ENCODE peak calls at places on chromosomes 16 and 17, in five cellular contexts. One of them, this sample, is unnamed.
A peak's percentile ranks its signal among the peaks of the same experiment; 100 is the strongest.

GRCh38 chr16:30079480-30079879 is 3.7 kb downstream of the PPP4C start:
- DNase-seq in brain microvascular endothelial cell: no peak
- DNase-seq in CD8-positive, alpha-beta memory T cell: no peak
- DNase-seq in CD4-positive, CD25-positive, alpha-beta regulatory T cell: no peak
- DNase-seq in breast epithelium: no peak
- DNase-seq in this sample: no peak

GRCh38 chr17:77501751-77502625 is 361.2 kb downstream of the SEC14L1 start:
- DNase-seq in brain microvascular endothelial cell: no peak
- DNase-seq in CD8-positive, alpha-beta memory T cell: no peak
- DNase-seq in CD4-positive, CD25-positive, alpha-beta regulatory T cell: no peak
- DNase-seq in breast epithelium: no peak
- DNase-seq in this sample: no peak

GRCh38 chr17:15279011-15279477 is 13.9 kb upstream of the PMP22 start:
- DNase-seq in brain microvascular endothelial cell: peak; percentile 88
- DNase-seq in CD8-positive, alpha-beta memory T cell: no peak
- DNase-seq in CD4-positive, CD25-positive, alpha-beta regulatory T cell: no peak
- DNase-seq in breast epithelium: no peak
- DNase-seq in this sample: no peak

GRCh38 chr17:4527552-4527951 is 27.6 kb downstream of the MYBBP1A start:
- DNase-seq in brain microvascular endothelial cell: no peak
- DNase-seq in CD8-positive, alpha-beta memory T cell: no peak
- DNase-seq in CD4-positive, CD25-positive, alpha-beta regulatory T cell: no peak
- DNase-seq in breast epithelium: no peak
- DNase-seq in this sample: no peak

GRCh38 chr17:8923762-8924161 is 41.7 kb downstream of the PIK3R5 start:
- DNase-seq in brain microvascular endothelial cell: no peak
- DNase-seq in CD8-positive, alpha-beta memory T cell: no peak
- DNase-seq in CD4-positive, CD25-positive, alpha-beta regulatory T cell: no peak
- DNase-seq in breast epithelium: no peak
- DNase-seq in this sample: no peak

GRCh38 chr16:65767125-65767524 is 599.4 kb upstream of the CDH5 start:
- DNase-seq in brain microvascular endothelial cell: no peak
- DNase-seq in CD8-positive, alpha-beta memory T cell: no peak
- DNase-seq in CD4-positive, CD25-positive, alpha-beta regulatory T cell: no peak
- DNase-seq in breast epithelium: no peak
- DNase-seq in this sample: no peak

GRCh38 chr16:57863434-57864160 is 61.3 kb upstream of the KIFC3 start:
- DNase-seq in brain microvascular endothelial cell: peak; percentile 74
- DNase-seq in CD8-positive, alpha-beta memory T cell: no peak
- DNase-seq in CD4-positive, CD25-positive, alpha-beta regulatory T cell: no peak
- DNase-seq in breast epithelium: peak; percentile 61
- DNase-seq in this sample: no peak

GRCh38 chr16:12646490-12647274 is 157.0 kb downstream of the CPPED1 start:
- DNase-seq in brain microvascular endothelial cell: peak; percentile 42
- DNase-seq in CD8-positive, alpha-beta memory T cell: no peak
- DNase-seq in CD4-positive, CD25-positive, alpha-beta regulatory T cell: peak; percentile 69
- DNase-seq in breast epithelium: no peak
- DNase-seq in this sample: peak; percentile 13

GRCh38 chr16:82990155-82990554 is 363.4 kb downstream of the CDH13 start:
- DNase-seq in brain microvascular endothelial cell: peak; percentile 50
- DNase-seq in CD8-positive, alpha-beta memory T cell: no peak
- DNase-seq in CD4-positive, CD25-positive, alpha-beta regulatory T cell: no peak
- DNase-seq in breast epithelium: no peak
- DNase-seq in this sample: no peak

GRCh38 chr16:2692948-2693651 is 10.8 kb downstream of the KCTD5 start:
- DNase-seq in brain microvascular endothelial cell: no peak
- DNase-seq in CD8-positive, alpha-beta memory T cell: no peak
- DNase-seq in CD4-positive, CD25-positive, alpha-beta regulatory T cell: no peak
- DNase-seq in breast epithelium: no peak
- DNase-seq in this sample: no peak

GRCh38 chr16:1076801-1077576 is 4.4 kb downstream of the SSTR5 start:
- DNase-seq in brain microvascular endothelial cell: no peak
- DNase-seq in CD8-positive, alpha-beta memory T cell: no peak
- DNase-seq in CD4-positive, CD25-positive, alpha-beta regulatory T cell: no peak
- DNase-seq in breast epithelium: no peak
- DNase-seq in this sample: no peak

DNA sequence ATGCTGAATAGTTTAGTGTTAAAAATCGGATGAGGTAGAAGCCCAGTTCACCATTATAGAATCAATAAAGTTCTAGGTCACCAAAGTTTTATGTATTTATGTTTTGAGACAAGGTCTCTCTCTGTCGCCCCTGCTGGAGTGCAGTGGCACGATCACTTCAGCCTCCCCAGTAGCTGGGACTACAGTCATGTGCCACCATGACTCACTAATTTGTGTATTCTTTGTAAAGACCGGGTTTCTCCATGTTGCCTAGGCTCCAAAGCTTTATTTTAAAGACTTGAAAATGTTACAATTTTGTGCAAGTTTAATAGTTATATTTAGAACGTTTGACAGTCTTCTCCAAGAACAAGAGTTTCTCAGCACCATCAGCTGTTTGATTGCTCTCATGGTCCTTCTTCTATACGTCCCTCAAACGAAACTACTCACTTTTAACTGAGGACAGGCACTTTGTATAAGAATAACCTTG is 32.1 kb downstream of the NDE1 start:
- DNase-seq in brain microvascular endothelial cell: peak; percentile 85
- DNase-seq in CD8-positive, alpha-beta memory T cell: no peak
- DNase-seq in CD4-positive, CD25-positive, alpha-beta regulatory T cell: peak; percentile 64
- DNase-seq in breast epithelium: no peak
- DNase-seq in this sample: peak; percentile 26
- H3K27ac ChIP-seq in brain microvascular endothelial cell: peak overlapping the region; percentile 64
- H3K27ac ChIP-seq in CD8-positive, alpha-beta memory T cell: peak overlapping the region; percentile 1
- H3K27ac ChIP-seq in CD4-positive, CD25-positive, alpha-beta regulatory T cell: peak overlapping the region; percentile 20
- H3K27ac ChIP-seq in breast epithelium: no peak overlapping the region
- H3K27ac ChIP-seq in this sample: no peak overlapping the region

DNA sequence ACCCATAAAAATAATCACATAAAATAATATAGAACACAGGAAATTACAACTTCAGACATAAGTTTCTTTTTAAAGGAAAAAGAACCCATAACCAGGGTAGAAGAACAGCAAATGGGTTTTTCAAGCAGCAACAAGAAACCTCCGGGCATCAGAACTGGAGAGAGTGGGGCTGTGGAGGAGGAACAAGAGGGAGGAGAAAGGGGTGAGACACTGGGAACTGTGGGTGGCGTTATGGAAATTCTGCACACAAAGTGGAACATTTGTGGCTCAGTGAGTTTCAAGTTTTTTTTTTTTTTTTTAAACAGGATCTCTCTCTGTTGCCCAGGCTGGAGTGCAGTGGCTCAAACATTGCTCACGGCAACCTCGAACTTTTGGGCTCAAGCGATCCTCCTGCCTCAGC is 22.6 kb downstream of the EMP2 start:
- DNase-seq in brain microvascular endothelial cell: no peak
- DNase-seq in CD8-positive, alpha-beta memory T cell: no peak
- DNase-seq in CD4-positive, CD25-positive, alpha-beta regulatory T cell: no peak
- DNase-seq in breast epithelium: no peak
- DNase-seq in this sample: no peak
- H3K27ac ChIP-seq in brain microvascular endothelial cell: no peak overlapping the region
- H3K27ac ChIP-seq in CD8-positive, alpha-beta memory T cell: no peak overlapping the region
- H3K27ac ChIP-seq in CD4-positive, CD25-positive, alpha-beta regulatory T cell: no peak overlapping the region
- H3K27ac ChIP-seq in breast epithelium: peak overlapping the region; percentile 81
- H3K27ac ChIP-seq in this sample: no peak overlapping the region

DNA sequence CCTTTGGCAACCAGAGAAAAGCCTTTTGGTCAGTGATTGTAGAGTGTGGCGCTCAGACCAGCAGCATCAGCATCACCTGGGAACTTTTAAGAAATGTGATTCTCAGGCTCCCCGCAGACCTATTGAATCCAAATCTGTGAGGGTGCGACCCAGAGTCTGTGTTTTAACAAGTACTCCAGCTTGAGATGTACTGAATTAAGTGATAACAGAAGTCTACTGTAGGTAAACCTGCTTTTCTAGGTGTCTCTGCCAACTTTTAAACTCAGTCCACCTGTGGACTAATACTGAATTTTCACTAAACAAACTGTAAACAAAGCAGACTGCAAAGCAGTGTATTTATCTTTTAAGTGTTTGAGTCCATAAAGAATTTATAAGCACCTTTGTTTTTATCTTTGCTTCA is 43.6 kb downstream of the NUP93 start:
- DNase-seq in brain microvascular endothelial cell: no peak
- DNase-seq in CD8-positive, alpha-beta memory T cell: no peak
- DNase-seq in CD4-positive, CD25-positive, alpha-beta regulatory T cell: no peak
- DNase-seq in breast epithelium: no peak
- DNase-seq in this sample: no peak
- H3K27ac ChIP-seq in brain microvascular endothelial cell: no peak overlapping the region
- H3K27ac ChIP-seq in CD8-positive, alpha-beta memory T cell: no peak overlapping the region
- H3K27ac ChIP-seq in CD4-positive, CD25-positive, alpha-beta regulatory T cell: no peak overlapping the region
- H3K27ac ChIP-seq in breast epithelium: no peak overlapping the region
- H3K27ac ChIP-seq in this sample: no peak overlapping the region

GRCh38 chr17:2937331-2938003 is 125.9 kb downstream of the OR1D5 start:
- DNase-seq in brain microvascular endothelial cell: no peak
- DNase-seq in CD8-positive, alpha-beta memory T cell: no peak
- DNase-seq in CD4-positive, CD25-positive, alpha-beta regulatory T cell: no peak
- DNase-seq in breast epithelium: no peak
- DNase-seq in this sample: no peak

GRCh38 chr17:2936771-2937321 is 126.6 kb downstream of the OR1D5 start:
- DNase-seq in brain microvascular endothelial cell: no peak
- DNase-seq in CD8-positive, alpha-beta memory T cell: no peak
- DNase-seq in CD4-positive, CD25-positive, alpha-beta regulatory T cell: no peak
- DNase-seq in breast epithelium: no peak
- DNase-seq in this sample: no peak

GRCh38 chr17:2933606-2934005 is 129.8 kb downstream of the OR1D5 start:
- DNase-seq in brain microvascular endothelial cell: no peak
- DNase-seq in CD8-positive, alpha-beta memory T cell: no peak
- DNase-seq in CD4-positive, CD25-positive, alpha-beta regulatory T cell: no peak
- DNase-seq in breast epithelium: no peak
- DNase-seq in this sample: no peak

GRCh38 chr17:2935622-2936021 is 127.8 kb downstream of the OR1D5 start:
- DNase-seq in brain microvascular endothelial cell: no peak
- DNase-seq in CD8-positive, alpha-beta memory T cell: no peak
- DNase-seq in CD4-positive, CD25-positive, alpha-beta regulatory T cell: no peak
- DNase-seq in breast epithelium: no peak
- DNase-seq in this sample: no peak

DNA sequence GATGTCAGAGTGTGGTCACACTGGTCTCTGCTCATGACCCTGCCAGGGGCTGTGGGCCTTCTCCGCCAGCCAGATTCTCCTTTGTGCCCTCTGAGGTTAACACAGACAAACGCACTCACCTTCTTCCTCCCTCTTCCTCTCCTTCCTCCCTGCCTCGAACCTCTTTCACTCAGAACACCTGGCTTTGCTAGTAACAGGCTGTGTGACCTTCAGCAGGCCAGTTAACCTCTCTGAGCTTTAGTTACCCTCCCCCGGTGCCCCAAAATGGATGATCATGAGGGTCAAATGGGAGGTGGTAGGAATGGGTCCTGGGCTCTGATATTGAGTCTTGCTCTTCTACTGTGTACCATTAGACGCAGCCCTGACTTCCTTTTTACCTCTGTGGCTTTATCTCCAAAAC is 127.1 kb downstream of the OR1D5 start:
- DNase-seq in brain microvascular endothelial cell: no peak
- DNase-seq in CD8-positive, alpha-beta memory T cell: no peak
- DNase-seq in CD4-positive, CD25-positive, alpha-beta regulatory T cell: no peak
- DNase-seq in breast epithelium: no peak
- DNase-seq in this sample: no peak
- H3K27ac ChIP-seq in brain microvascular endothelial cell: no peak overlapping the region
- H3K27ac ChIP-seq in CD8-positive, alpha-beta memory T cell: no peak overlapping the region
- H3K27ac ChIP-seq in CD4-positive, CD25-positive, alpha-beta regulatory T cell: no peak overlapping the region
- H3K27ac ChIP-seq in breast epithelium: no peak overlapping the region
- H3K27ac ChIP-seq in this sample: no peak overlapping the region

GRCh38 chr17:81394377-81394747 is 895 bp upstream of the BAHCC1 start:
- DNase-seq in brain microvascular endothelial cell: no peak
- DNase-seq in CD8-positive, alpha-beta memory T cell: no peak
- DNase-seq in CD4-positive, CD25-positive, alpha-beta regulatory T cell: no peak
- DNase-seq in breast epithelium: no peak
- DNase-seq in this sample: no peak
- H3K27ac ChIP-seq in brain microvascular endothelial cell: no peak overlapping the region
- H3K27ac ChIP-seq in CD8-positive, alpha-beta memory T cell: peak overlapping the region; percentile 43
- H3K27ac ChIP-seq in CD4-positive, CD25-positive, alpha-beta regulatory T cell: no peak overlapping the region
- H3K27ac ChIP-seq in breast epithelium: peak overlapping the region; percentile 42
- H3K27ac ChIP-seq in this sample: no peak overlapping the region

GRCh38 chr16:15811416-15811777 is 45.4 kb downstream of the MYH11 start:
- DNase-seq in brain microvascular endothelial cell: peak; percentile 13
- DNase-seq in CD8-positive, alpha-beta memory T cell: no peak
- DNase-seq in CD4-positive, CD25-positive, alpha-beta regulatory T cell: no peak
- DNase-seq in breast epithelium: no peak
- DNase-seq in this sample: no peak
- H3K27ac ChIP-seq in brain microvascular endothelial cell: peak overlapping the region; percentile 52
- H3K27ac ChIP-seq in CD8-positive, alpha-beta memory T cell: no peak overlapping the region
- H3K27ac ChIP-seq in CD4-positive, CD25-positive, alpha-beta regulatory T cell: no peak overlapping the region
- H3K27ac ChIP-seq in breast epithelium: peak overlapping the region; percentile 40
- H3K27ac ChIP-seq in this sample: no peak overlapping the region

DNA sequence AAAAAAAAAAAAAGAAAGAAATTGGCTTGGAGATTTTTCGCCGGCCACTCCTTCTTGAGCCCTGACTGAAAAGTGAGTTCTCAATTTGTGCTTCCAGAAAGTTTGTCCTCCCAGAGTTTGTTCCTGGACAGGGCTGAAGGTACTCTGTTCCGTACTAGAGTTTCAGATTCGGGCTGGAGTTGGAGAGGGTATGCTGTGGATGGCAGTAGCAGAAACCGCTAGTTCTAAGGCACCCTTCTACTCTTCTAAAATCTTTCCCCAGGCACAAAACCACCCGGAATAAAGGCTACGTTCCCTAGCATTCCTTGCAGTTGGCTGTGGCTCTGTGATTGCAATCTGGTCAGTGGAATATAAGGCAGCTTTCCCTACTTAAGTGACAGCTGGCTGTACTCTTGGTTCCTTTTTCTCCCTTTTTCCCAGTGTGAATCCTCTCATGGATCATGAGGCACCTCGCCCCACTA is 710 bp upstream of the HEATR6 start:
- DNase-seq in brain microvascular endothelial cell: no peak
- DNase-seq in CD8-positive, alpha-beta memory T cell: no peak
- DNase-seq in CD4-positive, CD25-positive, alpha-beta regulatory T cell: no peak
- DNase-seq in breast epithelium: no peak
- DNase-seq in this sample: no peak
- H3K27ac ChIP-seq in brain microvascular endothelial cell: peak overlapping the region; percentile 69
- H3K27ac ChIP-seq in CD8-positive, alpha-beta memory T cell: no peak overlapping the region
- H3K27ac ChIP-seq in CD4-positive, CD25-positive, alpha-beta regulatory T cell: no peak overlapping the region
- H3K27ac ChIP-seq in breast epithelium: no peak overlapping the region
- H3K27ac ChIP-seq in this sample: no peak overlapping the region